ENCODE peak calls at places on chromosomes 16 and 17, in nine cellular contexts. C, H, Z, I, R, B, A, F and X are unnamed samples. For H3K4me1, the result is how much of the 10 kb centered on the place peaks cover.

GRCh38 chr17:16923904-16924700 is 47.8 kb downstream of the TNFRSF13B start:
- DNase-seq in C (no peak), R (peak), I (no peak), F (no peak), Z (no peak), H (no peak), A (no peak), B (no peak), X (no peak)

GRCh38 chr16:79644977-79645667 is 44.6 kb upstream of the MAF start:
- DNase-seq in I (no peak), B (no peak), C (peak), A (no peak), H (no peak), F (no peak), Z (no peak), R (no peak), X (no peak)

GRCh38 chr17:2449486-2449885 is 48.6 kb upstream of the MNT start:
- DNase-seq in I (no peak), Z (no peak), B (no peak), F (no peak), R (no peak), C (no peak), H (no peak), A (no peak), X (no peak)

GRCh38 chr17:1005361-1005946 is 8.5 kb downstream of the TIMM22 start:
- DNase-seq in C (peak), F (peak), R (peak), H (peak), B (no peak), A (no peak), Z (no peak), I (no peak), X (no peak)

GRCh38 chr16:87628940-87629339 is 26.6 kb downstream of the JPH3 start:
- DNase-seq in F (no peak), B (no peak), I (peak), R (no peak), C (no peak), Z (peak), H (no peak), A (no peak), X (peak)

GRCh38 chr16:56237451-56237930 is 46.2 kb downstream of the GNAO1 start:
- DNase-seq in C (no peak), R (no peak), A (peak), B (no peak), I (no peak), Z (no peak), F (no peak), H (no peak), X (no peak)

GRCh38 chr17:21160401-21160800 is 33.6 kb downstream of the DHRS7B start:
- DNase-seq in A (no peak), I (no peak), B (no peak), F (no peak), H (no peak), Z (no peak), C (no peak), R (no peak), X (no peak)

GRCh38 chr17:55743103-55743679 is 7.7 kb upstream of the PCTP start:
- DNase-seq in R (peak), H (peak), C (peak), I (no peak), B (peak), F (no peak), Z (peak), A (no peak), X (peak)

GRCh38 chr17:38447502-38448095 is 19.3 kb downstream of the ARHGAP23 start:
- DNase-seq in B (no peak), I (no peak), A (no peak), C (no peak), R (no peak), H (no peak), Z (no peak), F (no peak), X (no peak)

GRCh38 chr16:827513-827912 is 27.0 kb upstream of the GNG13 start:
- DNase-seq in I (no peak), Z (no peak), F (no peak), A (no peak), B (no peak), R (no peak), C (no peak), H (no peak), X (no peak)
- H3K4me1 ChIP-seq in I (under half), Z (under half), F (under half), A (under half), B (under half), R (under half), C (under half), H (under half), X (under half)

GRCh38 chr17:31481783-31482081 is 90.3 kb downstream of the RAB11FIP4 start:
- DNase-seq in Z (no peak), A (no peak), I (peak), F (no peak), H (no peak), B (no peak), C (no peak), R (no peak), X (no peak)
- TF ChIP-seq POLR2A in Z (no peak), A (no peak), I (no peak), F (no peak), H (no peak), B (no peak), C (no peak), R (no peak), X (no peak)

DNA sequence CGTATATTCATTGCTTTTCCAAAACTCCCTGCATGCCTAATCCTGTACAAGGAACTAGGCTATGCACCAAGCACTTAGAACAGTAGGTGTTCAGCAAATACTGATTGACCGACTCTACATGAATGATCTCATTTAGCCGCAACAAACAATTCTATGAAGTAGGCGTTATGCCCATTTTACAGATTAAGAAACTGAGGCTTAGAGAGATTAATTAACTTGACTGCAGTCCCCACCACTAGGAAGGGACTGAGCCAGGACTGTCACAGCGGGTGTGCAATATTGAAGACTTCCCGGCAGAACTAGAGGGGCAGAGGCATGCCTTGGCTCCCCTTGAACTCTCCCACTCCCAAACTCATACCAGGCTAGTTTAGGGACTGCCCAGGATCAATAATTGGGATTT is 10.5 kb upstream of the N4BP1 start:
- DNase-seq in F (no peak), Z (no peak), I (no peak), H (no peak), B (no peak), C (no peak), A (no peak), R (no peak), X (no peak)
- H3K4me1 ChIP-seq in F (under half), Z (under half), I (under half), H (under half), B (under half), C (under half), A (under half), R (under half), X (under half)

GRCh38 chr17:82594571-82594970 is 53.7 kb downstream of the WDR45B start:
- DNase-seq in I (peak), C (no peak), B (no peak), Z (no peak), R (no peak), H (no peak), A (no peak), F (no peak), X (no peak)
- TF ChIP-seq POLR2A in I (no peak), C (no peak), B (no peak), Z (no peak), R (no peak), H (no peak), A (no peak), F (no peak), X (no peak)

DNA sequence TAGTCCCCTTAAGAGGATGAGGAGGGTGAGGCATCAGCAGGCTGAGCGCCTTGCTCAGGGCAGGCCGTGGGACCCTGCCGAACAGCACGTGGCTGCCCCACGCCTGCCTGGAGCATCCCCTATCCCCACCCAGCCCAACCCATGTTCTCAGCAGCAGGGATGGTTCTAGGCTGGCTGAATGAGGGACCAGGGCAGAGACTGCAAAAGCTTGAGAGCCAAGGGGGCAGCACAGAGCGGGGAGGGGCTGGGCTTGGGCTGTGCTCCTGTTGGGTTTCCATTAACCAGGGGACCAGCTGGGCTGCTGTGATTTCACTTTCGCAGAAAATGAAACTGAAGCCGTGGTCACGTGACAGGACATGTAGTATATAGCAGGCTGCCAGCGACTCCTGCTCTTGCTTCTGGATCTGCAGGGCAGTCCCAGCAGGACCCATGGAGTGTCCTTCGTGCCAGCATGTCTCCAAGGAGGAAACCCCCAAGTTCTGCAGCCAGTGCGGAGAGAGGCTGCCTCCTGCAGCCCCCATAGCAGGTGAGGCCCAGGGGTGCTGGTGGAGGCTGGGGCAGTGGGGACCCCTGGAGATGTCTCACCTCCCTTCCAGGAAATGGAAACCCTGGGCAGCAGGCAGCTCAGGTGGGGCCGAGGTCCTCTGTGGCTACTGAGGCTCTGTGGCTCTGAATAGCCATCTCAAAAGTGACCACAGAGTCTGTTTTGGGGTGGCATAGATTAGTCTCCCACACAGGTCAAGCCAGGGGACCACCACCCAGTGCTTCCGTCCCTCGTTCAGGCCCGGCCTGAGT is 2.8 kb downstream of the RNF213 start:
- DNase-seq in R (peak), Z (peak), C (peak), H (peak), F (peak), A (peak), I (peak), B (no peak), X (peak)
- H3K4me1 ChIP-seq in R (under half), Z (under half), C (under half), H (under half), F (under half), A (under half), I (under half), B (under half), X (under half)

GRCh38 chr17:77196251-77196650 is 55.5 kb downstream of the SEC14L1 start:
- DNase-seq in H (no peak), F (no peak), C (no peak), Z (no peak), B (no peak), I (no peak), R (no peak), A (no peak), X (no peak)
- TF ChIP-seq POLR2A in H (no peak), F (no peak), C (no peak), Z (no peak), B (no peak), I (no peak), R (no peak), A (no peak), X (no peak)